ENCODE peak calls at places on chromosome 2, in seven cellular contexts. P is mammary epithelial cell; A is GM13976; C is tibial artery; W is AG04450; R is CD4-positive, alpha-beta T cell; B is BJ. M is an unnamed sample.

GRCh38 chr2:131521961-131522781 is 5.5 kb upstream of the CCDC74A start:
- DNase-seq in A (no peak), C (no peak), R (no peak), B (no peak), P (no peak), W (no peak), M (no peak)

GRCh38 chr2:61328707-61329251 is 142.1 kb downstream of the USP34 start:
- DNase-seq in C (no peak), A (peak; percentile 21), P (peak; percentile 62), R (no peak), B (peak; percentile 71), W (no peak), M (no peak)

GRCh38 chr2:235350234-235350633 is 143.6 kb upstream of the AGAP1 start:
- DNase-seq in B (no peak), W (no peak), R (no peak), A (no peak), C (no peak), P (no peak), M (no peak)

GRCh38 chr2:33406622-33407021 is 69.8 kb upstream of the RASGRP3 start:
- DNase-seq in B (no peak), R (no peak), P (peak; percentile 19), W (no peak), A (no peak), C (no peak), M (no peak)

GRCh38 chr2:193980599-193980998 is 1676.4 kb upstream of the SLC39A10 start:
- DNase-seq in P (no peak), A (no peak), C (no peak), B (no peak), R (no peak), W (no peak), M (no peak)

GRCh38 chr2:188787661-188788044 is 186.5 kb upstream of the COL3A1 start:
- DNase-seq in B (no peak), W (no peak), P (no peak), C (no peak), R (no peak), A (no peak), M (no peak)

GRCh38 chr2:133109772-133110171 is 439.8 kb upstream of the LYPD1 start:
- DNase-seq in B (peak; percentile 66), C (no peak), P (peak; percentile 74), R (no peak), W (no peak), A (no peak), M (no peak)

GRCh38 chr2:221124542-221125235 is 447.4 kb downstream of the EPHA4 start:
- DNase-seq in P (peak; percentile 96), W (no peak), R (no peak), B (no peak), C (no peak), A (no peak), M (no peak)

GRCh38 chr2:9771481-9772017 is 71.7 kb upstream of the TAF1B start:
- DNase-seq in W (peak; percentile 26), B (no peak), C (no peak), P (peak; percentile 16), A (no peak), R (no peak), M (no peak)

GRCh38 chr2:232013701-232014353 is 52.3 kb downstream of the DIS3L2 start:
- DNase-seq in B (peak; percentile 85), R (no peak), A (peak; percentile 14), W (peak; percentile 91), P (peak; percentile 93), C (no peak), M (no peak)

GRCh38 chr2:237494066-237494465 is 7.0 kb downstream of the MLPH start:
- DNase-seq in W (no peak), A (no peak), C (no peak), P (no peak), B (no peak), R (no peak), M (no peak)

GRCh38 chr2:120907822-120908221 is 172.2 kb downstream of the GLI2 start:
- DNase-seq in A (no peak), W (no peak), R (no peak), C (no peak), B (no peak), P (no peak), M (no peak)

GRCh38 chr2:223900066-223900465 is 45.1 kb downstream of the WDFY1 start:
- DNase-seq in C (no peak), W (no peak), B (no peak), P (no peak), R (no peak), A (no peak), M (no peak)

GRCh38 chr2:82524826-82525225 is 1934.3 kb downstream of the SUCLG1 start:
- DNase-seq in R (no peak), P (no peak), C (no peak), B (no peak), W (no peak), A (no peak), M (no peak)

GRCh38 chr2:239928457-239929350 is 96.4 kb downstream of the NDUFA10 start:
- DNase-seq in R (no peak), W (no peak), C (no peak), P (no peak), A (no peak), B (no peak), M (no peak)
- TF ChIP-seq CTCF in R (no peak), W (no peak), C (no peak), P (no peak), A (no peak), B (no peak), M (no peak)

GRCh38 chr2:154402138-154402714 is 296.3 kb upstream of the KCNJ3 start:
- DNase-seq in C (no peak), P (peak; percentile 20), A (no peak), B (no peak), R (no peak), W (no peak), M (no peak)
- TF ChIP-seq CTCF in C (no peak), P (peak; percentile 51), A (no peak), B (peak; percentile 34), R (no peak), W (no peak), M (peak; percentile 18)

GRCh38 chr2:85162746-85163301 is 29.6 kb downstream of the TCF7L1 start:
- DNase-seq in P (no peak), R (no peak), W (peak; percentile 39), A (no peak), B (no peak), C (peak; percentile 36), M (no peak)
- TF ChIP-seq CTCF in P (no peak), R (no peak), W (peak; percentile 13), A (no peak), B (no peak), C (no peak), M (no peak)

GRCh38 chr2:28952806-28953190 is 28.3 kb upstream of the TOGARAM2 start:
- DNase-seq in B (no peak), W (no peak), C (no peak), A (no peak), P (no peak), R (no peak), M (no peak)
- TF ChIP-seq CTCF in B (no peak), W (no peak), C (no peak), A (no peak), P (no peak), R (no peak), M (no peak)

GRCh38 chr2:134892282-134893054 is 26.2 kb upstream of the CCNT2 start:
- DNase-seq in P (no peak), B (no peak), C (no peak), A (no peak), W (no peak), R (no peak), M (no peak)

GRCh38 chr2:134900151-134900550 is 18.5 kb upstream of the CCNT2 start:
- DNase-seq in P (peak; percentile 31), W (no peak), C (no peak), A (no peak), B (no peak), R (no peak), M (no peak)

GRCh38 chr2:134899204-134899603 is 19.4 kb upstream of the CCNT2 start:
- DNase-seq in W (no peak), B (no peak), R (no peak), P (no peak), A (no peak), C (no peak), M (no peak)

DNA sequence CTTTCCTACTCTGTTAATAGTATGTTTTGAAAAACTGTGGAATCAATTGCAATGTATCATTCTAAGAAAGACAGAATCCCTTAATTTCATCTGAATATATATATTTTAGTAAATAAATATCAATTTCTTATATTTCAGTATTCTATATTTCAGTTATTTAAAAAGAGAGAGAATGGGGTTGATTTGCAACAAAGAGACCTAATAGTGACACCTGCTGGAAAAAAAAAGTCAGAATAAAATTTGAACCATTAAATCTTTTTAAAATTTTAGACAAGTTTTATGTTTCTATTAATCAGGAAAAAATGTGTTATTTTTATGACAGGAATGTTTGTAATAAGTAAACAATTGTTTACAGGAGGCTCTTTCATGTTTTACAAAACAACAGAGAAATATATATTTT is 20.7 kb upstream of the CCNT2 start:
- DNase-seq in A (peak; percentile 22), P (no peak), C (no peak), B (no peak), R (no peak), W (no peak), M (no peak)
- TF ChIP-seq CTCF in A (no peak), P (peak; percentile 21), C (no peak), B (peak; percentile 8), R (peak; percentile 64), W (peak; percentile 43), M (peak; percentile 21)

DNA sequence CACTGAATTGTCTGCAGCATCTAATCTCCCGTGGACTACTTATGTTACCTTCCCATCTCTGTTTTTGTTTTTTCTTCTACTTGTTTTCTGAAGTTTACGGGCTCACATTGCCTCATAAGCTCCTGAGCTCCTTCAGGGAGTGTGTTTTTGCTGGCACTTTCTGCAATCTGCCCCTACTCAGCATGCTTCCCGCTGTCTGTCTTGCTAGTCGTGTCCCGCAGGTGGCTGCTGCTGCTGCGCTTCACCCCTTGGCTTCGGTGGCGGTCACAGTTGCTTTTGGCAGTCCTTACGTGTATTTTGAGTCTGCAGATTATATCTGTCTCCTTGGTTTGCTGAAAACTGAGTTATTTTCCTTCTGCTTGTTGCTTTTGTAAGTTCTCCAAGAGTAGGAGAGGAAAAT is 37.3 kb downstream of the FER1L5 start:
- DNase-seq in B (no peak), C (no peak), R (no peak), P (no peak), A (no peak), W (no peak), M (peak; percentile 54)
- TF ChIP-seq CTCF in B (no peak), C (no peak), R (no peak), P (no peak), A (no peak), W (no peak), M (no peak)

DNA sequence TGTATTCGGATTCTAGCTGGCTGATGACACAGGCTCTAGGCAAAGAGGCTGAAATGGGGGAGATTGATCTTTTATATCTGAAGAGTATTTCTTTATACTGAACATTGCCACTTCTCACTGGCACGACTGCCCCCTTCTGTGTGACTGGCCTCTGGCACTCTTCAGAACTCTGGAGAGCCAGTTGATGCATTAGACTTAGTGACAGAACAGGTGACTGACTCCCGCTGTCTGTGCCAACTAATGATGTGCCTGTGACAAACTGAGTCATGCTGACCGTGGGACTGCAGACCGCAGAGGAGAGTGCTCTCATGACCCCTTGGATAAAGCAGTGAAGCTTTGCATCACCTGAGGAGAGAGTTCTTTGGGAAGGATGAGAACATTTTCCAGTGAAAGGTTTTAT is 14.4 kb downstream of the MGAT5 start:
- DNase-seq in P (no peak), W (no peak), C (no peak), A (no peak), B (no peak), R (no peak), M (no peak)
- TF ChIP-seq CTCF in P (no peak), W (no peak), C (no peak), A (no peak), B (no peak), R (no peak), M (no peak)